ENCODE peak calls at places on chromosomes 4 and X, in eight cellular contexts. S, U, J, N, T, D, Z and X are unnamed samples.

GRCh38 chr4:80201326-80202151 is 4.2 kb downstream of the PRDM8 start:
- DNase-seq in S (peak), U (no peak), J (no peak), N (no peak), T (no peak), D (no peak), Z (no peak), X (no peak)

GRCh38 chr4:23590431-23590830 is 299.4 kb downstream of the PPARGC1A start:
- DNase-seq in S (no peak), U (no peak), J (no peak), N (no peak), T (no peak), D (no peak), Z (no peak), X (no peak)

GRCh38 chr4:19945979-19946380 is 305.7 kb upstream of the SLIT2 start:
- DNase-seq in S (no peak), U (no peak), J (no peak), N (no peak), T (no peak), D (no peak), Z (no peak), X (no peak)

GRCh38 chr4:1195109-1195671 is 22.8 kb upstream of the SPON2 start:
- DNase-seq in S (peak), U (peak), J (no peak), N (no peak), T (no peak), D (no peak), Z (no peak), X (no peak)

GRCh38 chrX:13131511-13132137 is 87.2 kb upstream of the FAM9C start:
- DNase-seq in S (no peak), U (peak), J (no peak), N (no peak), T (no peak), D (no peak), Z (no peak), X (no peak)

GRCh38 chr4:174279433-174279832 is 4.0 kb downstream of the FBXO8 start:
- DNase-seq in S (no peak), U (no peak), J (no peak), N (no peak), T (no peak), D (no peak), Z (no peak), X (no peak)

GRCh38 chr4:51895158-51895557 is 52.2 kb downstream of the DCUN1D4 start:
- DNase-seq in S (no peak), U (no peak), J (no peak), N (no peak), T (no peak), D (no peak), Z (no peak), X (no peak)

GRCh38 chr4:43485196-43485595 is 592.7 kb downstream of the GRXCR1 start:
- DNase-seq in S (no peak), U (no peak), J (no peak), N (no peak), T (no peak), D (no peak), Z (no peak), X (no peak)

GRCh38 chr4:54539500-54540029 is 118.2 kb upstream of the KIT start:
- DNase-seq in S (peak), U (peak), J (peak), N (peak), T (peak), D (peak), Z (peak), X (peak)

GRCh38 chr4:150938873-150939499 is 76.1 kb downstream of the LRBA start:
- DNase-seq in S (no peak), U (no peak), J (peak), N (no peak), T (no peak), D (no peak), Z (no peak), X (no peak)

GRCh38 chr4:157792716-157793115 is 380.1 kb downstream of the GASK1B start:
- DNase-seq in S (no peak), U (no peak), J (no peak), N (no peak), T (no peak), D (no peak), Z (no peak), X (no peak)

GRCh38 chrX:125378205-125378604 is 58.5 kb downstream of the TEX13C start:
- DNase-seq in S (no peak), U (no peak), J (no peak), N (no peak), T (no peak), D (peak), Z (no peak), X (no peak)

GRCh38 chr4:168695288-168695687 is 198.4 kb downstream of the PALLD start:
- DNase-seq in S (no peak), U (no peak), J (no peak), N (no peak), T (no peak), D (no peak), Z (no peak), X (no peak)